ENCODE peak calls at places on chromosomes 7 and 10, in six cellular contexts. U is stimulated activated CD8-positive, alpha-beta memory T cell treated with anti-CD3 and anti-CD28 coated beads, Interleukin-7, amount 100 ng/mL, for 24 hours; I is cardiac fibroblast; O is activated gamma-delta T cell; A is thoracic aorta; D is CD4-positive, alpha-beta memory T cell. Z is an unnamed sample.

GRCh38 chr7:13050703-13051102 is 363.3 kb downstream of the ARL4A start:
- DNase-seq in A (no peak), U (no peak), I (peak; percentile 83), O (no peak), D (no peak), Z (no peak)

GRCh38 chr10:17793823-17794759 is 15.1 kb upstream of the MRC1 start:
- DNase-seq in O (no peak), I (no peak), A (no peak), D (no peak), U (no peak), Z (no peak)

GRCh38 chr7:100673942-100674431 is 447 bp downstream of the GNB2 start:
- DNase-seq in D (no peak), I (peak; percentile 29), A (no peak), O (peak; percentile 34), U (no peak), Z (no peak)

GRCh38 chr7:98107313-98107691 is 640 bp downstream of the LMTK2 start:
- DNase-seq in D (no peak), O (no peak), A (no peak), I (peak; percentile 8), U (no peak), Z (no peak)

GRCh38 chr10:17428616-17429097 is 25.7 kb downstream of the ST8SIA6 start:
- DNase-seq in U (peak; percentile 36), I (no peak), D (peak; percentile 81), A (no peak), O (peak; percentile 38), Z (peak; percentile 83)

GRCh38 chr10:88114368-88114767 is 250.9 kb downstream of the PTEN start:
- DNase-seq in I (peak; percentile 54), O (no peak), A (no peak), U (no peak), D (no peak), Z (peak; percentile 35)

GRCh38 chr10:4663162-4663992 is 162.6 kb upstream of the AKR1E2 start:
- DNase-seq in U (no peak), A (peak; percentile 75), O (no peak), I (peak; percentile 100), D (no peak), Z (no peak)

GRCh38 chr10:119657725-119658124 is 6.5 kb downstream of the BAG3 start:
- DNase-seq in U (no peak), A (no peak), D (no peak), O (no peak), I (no peak), Z (no peak)

GRCh38 chr10:99329891-99330674 is 927 bp downstream of the CNNM1 start:
- DNase-seq in A (no peak), U (no peak), I (no peak), O (no peak), D (no peak), Z (no peak)

GRCh38 chr7:23471090-23471859 is 984 bp upstream of the IGF2BP3 start:
- DNase-seq in I (peak; percentile 58), D (no peak), A (no peak), U (no peak), O (peak; percentile 28), Z (no peak)

GRCh38 chr7:93751421-93751820 is 139.1 kb downstream of the TFPI2 start:
- DNase-seq in I (no peak), A (no peak), U (no peak), D (no peak), O (no peak), Z (no peak)

GRCh38 chr10:103854265-103854686 is 1.1 kb downstream of the SH3PXD2A start:
- DNase-seq in U (no peak), I (peak; percentile 44), O (no peak), A (no peak), D (no peak), Z (no peak)

GRCh38 chr10:47266602-47267001 is 33.4 kb upstream of the GDF10 start:
- DNase-seq in O (no peak), D (no peak), I (no peak), U (no peak), A (no peak), Z (no peak)

GRCh38 chr7:10138087-10138854 is 835.4 kb upstream of the PHF14 start:
- DNase-seq in I (no peak), D (no peak), O (no peak), A (no peak), U (no peak), Z (no peak)

GRCh38 chr7:127654404-127655392 is 2.7 kb downstream of the SND1 start:
- DNase-seq in I (no peak), O (no peak), A (no peak), D (no peak), U (no peak), Z (no peak)

GRCh38 chr7:82312646-82313045 is 130.9 kb downstream of the CACNA2D1 start:
- DNase-seq in I (no peak), D (no peak), O (no peak), U (no peak), A (no peak), Z (no peak)

GRCh38 chr7:40156988-40157387 is 22.2 kb downstream of the SUGCT start:
- DNase-seq in D (no peak), O (no peak), U (no peak), I (no peak), A (no peak), Z (no peak)

GRCh38 chr7:15015545-15016314 is 113.2 kb upstream of the DGKB start:
- DNase-seq in I (peak; percentile 86), O (no peak), D (peak; percentile 12), U (no peak), A (no peak), Z (no peak)

GRCh38 chr7:41886257-41886905 is 183.5 kb upstream of the INHBA start:
- DNase-seq in A (no peak), D (no peak), O (no peak), I (peak; percentile 95), U (no peak), Z (no peak)

GRCh38 chr10:70830185-70830584 is 14.4 kb downstream of the SGPL1 start:
- DNase-seq in A (no peak), I (no peak), D (no peak), U (no peak), O (no peak), Z (no peak)

GRCh38 chr10:126576336-126576735 is 94.2 kb downstream of the C10orf90 start:
- DNase-seq in U (no peak), I (peak; percentile 64), A (no peak), D (no peak), O (no peak), Z (no peak)

GRCh38 chr7:41998041-41998440 is 239.0 kb downstream of the GLI3 start:
- DNase-seq in I (no peak), A (no peak), O (no peak), D (no peak), U (no peak), Z (no peak)

GRCh38 chr7:142384508-142384922 is 126.7 kb upstream of the PRSS58 start:
- DNase-seq in I (peak; percentile 55), D (no peak), O (no peak), A (no peak), U (no peak), Z (peak; percentile 39)

GRCh38 chr7:82605247-82605864 is 161.8 kb upstream of the CACNA2D1 start:
- DNase-seq in I (peak; percentile 73), A (no peak), D (no peak), O (no peak), U (no peak), Z (no peak)

GRCh38 chr10:11225935-11226334 is 208.3 kb downstream of the CELF2 start:
- DNase-seq in U (peak; percentile 46), O (no peak), I (no peak), A (no peak), D (peak; percentile 48), Z (peak; percentile 48)

GRCh38 chr10:132248455-132249231 is 59.1 kb downstream of the STK32C start:
- DNase-seq in D (peak; percentile 50), U (peak; percentile 45), I (peak; percentile 5), O (peak; percentile 56), A (no peak), Z (peak; percentile 30)

GRCh38 chr10:28744021-28744420 is 66.7 kb downstream of the BAMBI start:
- DNase-seq in O (no peak), A (no peak), U (no peak), D (no peak), I (no peak), Z (no peak)

GRCh38 chr10:80529604-80530003 is 8.1 kb upstream of the SH2D4B start:
- DNase-seq in D (peak; percentile 44), I (no peak), O (no peak), A (no peak), U (no peak), Z (peak; percentile 86)

GRCh38 chr10:17456032-17456548 is 1.7 kb upstream of the ST8SIA6 start:
- DNase-seq in O (no peak), I (no peak), A (no peak), D (no peak), U (no peak), Z (no peak)

GRCh38 chr7:106178593-106179134 is 66.6 kb upstream of the SYPL1 start:
- DNase-seq in A (no peak), D (no peak), O (no peak), I (peak; percentile 70), U (no peak), Z (peak; percentile 13)

GRCh38 chr7:140080919-140081318 is 18.2 kb upstream of the PARP12 start:
- DNase-seq in D (no peak), I (no peak), A (no peak), O (no peak), U (no peak), Z (no peak)

GRCh38 chr7:75734586-75735047 is 4.1 kb downstream of the HIP1 start:
- DNase-seq in O (no peak), I (peak; percentile 80), U (no peak), A (no peak), D (no peak), Z (no peak)

GRCh38 chr10:79933961-79934360 is 14.9 kb downstream of the SFTPD start:
- DNase-seq in I (peak; percentile 54), A (no peak), D (no peak), O (no peak), U (no peak), Z (no peak)

GRCh38 chr10:44206127-44206818 is 178.6 kb downstream of the CXCL12 start:
- DNase-seq in U (no peak), I (no peak), A (no peak), D (no peak), O (no peak), Z (no peak)